ENCODE peak calls at places on chromosome 5, in six cellular contexts. J is mesothelial cell of epicardium, Q is fibroblast of lung, S is A673, O is glutamatergic neuron, Y is uterus. Z is an unnamed sample.

GRCh38 chr5:43202380-43202779 is 10.4 kb downstream of the NIM1K start:
- DNase-seq in J (no peak), Q (no peak), S (no peak), O (no peak), Y (no peak), Z (no peak)

GRCh38 chr5:140966293-140967225 is at the start of gene PCDHAC2:
- DNase-seq in J (peak), Q (peak), S (peak), O (peak), Y (peak), Z (peak)

GRCh38 chr5:160543395-160543794 is 121.7 kb downstream of the PTTG1 start:
- DNase-seq in J (no peak), Q (peak), S (no peak), O (no peak), Y (no peak), Z (no peak)

GRCh38 chr5:143161893-143162520 is 241.5 kb downstream of the NR3C1 start:
- DNase-seq in J (no peak), Q (no peak), S (peak), O (no peak), Y (no peak), Z (no peak)

GRCh38 chr5:67053229-67053628 is 143.4 kb downstream of the CD180 start:
- DNase-seq in J (no peak), Q (no peak), S (no peak), O (no peak), Y (no peak), Z (no peak)

GRCh38 chr5:1855075-1855474 is 27.6 kb downstream of the IRX4 start:
- DNase-seq in J (no peak), Q (no peak), S (no peak), O (no peak), Y (no peak), Z (no peak)

GRCh38 chr5:146947181-146947941 is 68.8 kb upstream of the PPP2R2B start:
- DNase-seq in J (no peak), Q (no peak), S (peak), O (peak), Y (no peak), Z (no peak)

GRCh38 chr5:135028791-135029467 is 5.1 kb downstream of the PITX1 start:
- DNase-seq in J (peak), Q (no peak), S (no peak), O (no peak), Y (no peak), Z (peak)

GRCh38 chr5:176738851-176739250 is 71.5 kb upstream of the UNC5A start:
- DNase-seq in J (peak), Q (no peak), S (no peak), O (no peak), Y (no peak), Z (peak)

GRCh38 chr5:128399111-128399510 is 138.9 kb downstream of the FBN2 start:
- DNase-seq in J (no peak), Q (no peak), S (no peak), O (no peak), Y (no peak), Z (no peak)

GRCh38 chr5:80346055-80346454 is 26.3 kb downstream of the SPZ1 start:
- DNase-seq in J (no peak), Q (no peak), S (peak), O (no peak), Y (no peak), Z (peak)

GRCh38 chr5:132510076-132510475 is 19.5 kb upstream of the IRF1 start:
- DNase-seq in J (no peak), Q (peak), S (no peak), O (no peak), Y (no peak), Z (no peak)

GRCh38 chr5:10289991-10290390 is 17.7 kb downstream of the CMBL start:
- DNase-seq in J (no peak), Q (no peak), S (no peak), O (no peak), Y (no peak), Z (no peak)

GRCh38 chr5:169430676-169431075 is 129.7 kb upstream of the SLIT3 start:
- DNase-seq in J (no peak), Q (no peak), S (no peak), O (no peak), Y (no peak), Z (no peak)

GRCh38 chr5:127396490-127397155 is 106.0 kb downstream of the MEGF10 start:
- DNase-seq in J (no peak), Q (no peak), S (no peak), O (no peak), Y (no peak), Z (no peak)

GRCh38 chr5:34686762-34687268 is 30.7 kb downstream of the RAI14 start:
- DNase-seq in J (no peak), Q (peak), S (peak), O (no peak), Y (peak), Z (no peak)

GRCh38 chr5:67793966-67794365 is 421.6 kb upstream of the PIK3R1 start:
- DNase-seq in J (no peak), Q (peak), S (no peak), O (no peak), Y (no peak), Z (no peak)

GRCh38 chr5:16179936-16180788 is 571 bp upstream of the MARCHF11 start:
- DNase-seq in J (no peak), Q (no peak), S (no peak), O (peak), Y (no peak), Z (peak)

GRCh38 chr5:1152771-1153282 is 41.0 kb upstream of the SLC12A7 start:
- DNase-seq in J (no peak), Q (no peak), S (no peak), O (no peak), Y (no peak), Z (no peak)

GRCh38 chr5:133401731-133402347 is 210.5 kb downstream of the FSTL4 start:
- DNase-seq in J (peak), Q (no peak), S (no peak), O (no peak), Y (no peak), Z (no peak)

GRCh38 chr5:41452506-41452905 is 57.9 kb downstream of the PLCXD3 start:
- DNase-seq in J (no peak), Q (no peak), S (no peak), O (no peak), Y (no peak), Z (no peak)

GRCh38 chr5:401216-402034 is 41.6 kb upstream of the EXOC3 start:
- DNase-seq in J (peak), Q (no peak), S (no peak), O (no peak), Y (no peak), Z (peak)

GRCh38 chr5:151480859-151481258 is 33.5 kb downstream of the SLC36A1 start:
- DNase-seq in J (no peak), Q (peak), S (no peak), O (no peak), Y (no peak), Z (no peak)

GRCh38 chr5:1212881-1213280 is 11.5 kb downstream of the SLC6A19 start:
- DNase-seq in J (no peak), Q (no peak), S (no peak), O (peak), Y (no peak), Z (no peak)

DNA sequence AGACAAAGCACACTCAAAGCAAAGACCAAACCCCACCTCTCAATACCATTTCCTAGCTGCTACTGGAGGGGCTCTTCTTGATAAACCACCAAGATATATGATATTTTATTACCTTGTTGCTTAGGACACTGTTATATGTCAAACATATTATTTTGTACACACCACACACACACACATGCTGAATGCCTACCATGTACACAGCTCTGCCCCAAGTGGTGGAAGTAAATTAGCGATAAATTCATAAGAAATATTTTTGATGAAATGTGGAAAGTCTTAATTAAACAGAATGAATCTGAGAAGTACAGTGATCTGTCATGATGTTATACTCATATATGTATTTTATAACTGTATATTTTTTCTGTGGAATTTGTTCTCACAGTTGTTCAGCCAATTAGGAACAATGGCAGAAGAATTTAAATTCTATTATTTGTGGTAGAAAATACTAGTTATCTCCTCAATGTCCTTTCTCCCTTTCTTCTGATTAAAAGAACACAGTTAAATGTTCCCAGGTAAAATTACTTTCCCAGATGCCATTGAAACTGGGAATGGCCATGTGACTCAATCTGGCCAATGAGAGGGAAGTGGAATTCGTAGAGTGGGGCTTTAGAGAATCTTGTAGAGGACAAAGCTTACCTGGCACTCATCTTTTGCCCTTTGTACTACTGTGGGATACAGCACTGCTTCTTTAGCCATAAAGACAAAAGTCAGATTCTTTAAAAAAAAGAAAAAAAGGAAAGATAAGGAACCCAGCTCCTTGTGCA is 156.5 kb downstream of the SNCAIP start:
- DNase-seq in J (no peak), Q (no peak), S (no peak), O (no peak), Y (no peak), Z (no peak)
- TF ChIP-seq CTCF in J (no peak), Q (no peak), S (peak), O (peak), Y (no peak), Z (no peak)

GRCh38 chr5:115184780-115185179 is 15.1 kb upstream of the TRIM36 start:
- DNase-seq in J (no peak), Q (peak), S (no peak), O (no peak), Y (no peak), Z (no peak)

GRCh38 chr5:115181757-115182156 is 12.0 kb upstream of the TRIM36 start:
- DNase-seq in J (no peak), Q (no peak), S (no peak), O (no peak), Y (no peak), Z (no peak)

GRCh38 chr5:115179068-115179958 is 9.6 kb upstream of the TRIM36 start:
- DNase-seq in J (peak), Q (peak), S (no peak), O (peak), Y (peak), Z (peak)

GRCh38 chr5:115179959-115180709 is 10.4 kb upstream of the TRIM36 start:
- DNase-seq in J (peak), Q (peak), S (peak), O (peak), Y (peak), Z (peak)
- TF ChIP-seq CTCF in J (no peak), Q (no peak), S (no peak), O (no peak), Y (no peak), Z (no peak)

DNA sequence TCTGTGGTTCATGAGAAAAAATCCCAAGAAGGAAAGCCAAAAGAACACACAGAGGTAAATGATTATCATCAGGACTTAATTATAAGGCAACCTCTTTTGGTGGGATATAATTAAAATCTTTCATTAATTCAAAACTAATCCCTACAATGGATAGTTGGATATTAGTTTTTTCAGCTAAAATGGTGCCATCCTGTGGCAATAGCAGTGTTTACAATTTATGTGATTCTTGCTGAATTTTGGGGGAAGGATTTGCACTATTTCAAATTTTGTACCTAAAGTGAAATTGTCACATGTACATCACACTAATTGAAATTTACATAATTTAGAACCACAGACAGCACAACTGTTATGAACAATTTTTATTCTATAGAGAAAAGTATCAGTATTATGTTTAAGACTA is 67.0 kb downstream of the CAST start:
- DNase-seq in J (no peak), Q (no peak), S (no peak), O (no peak), Y (no peak), Z (no peak)
- TF ChIP-seq CTCF in J (peak), Q (peak), S (peak), O (no peak), Y (no peak), Z (peak)

GRCh38 chr5:178273665-178274541 is 41.3 kb upstream of the PHYKPL start:
- DNase-seq in J (no peak), Q (no peak), S (no peak), O (no peak), Y (no peak), Z (no peak)
- TF ChIP-seq CTCF in J (no peak), Q (no peak), S (no peak), O (no peak), Y (no peak), Z (no peak)

GRCh38 chr5:75009559-75010230 is 42.7 kb downstream of the GCNT4 start:
- DNase-seq in J (no peak), Q (no peak), S (no peak), O (no peak), Y (no peak), Z (no peak)

GRCh38 chr5:75002271-75002670 is 50.1 kb downstream of the GCNT4 start:
- DNase-seq in J (no peak), Q (no peak), S (no peak), O (no peak), Y (no peak), Z (no peak)

GRCh38 chr5:75007537-75007847 is 44.9 kb downstream of the GCNT4 start:
- DNase-seq in J (peak), Q (peak), S (peak), O (no peak), Y (no peak), Z (no peak)

GRCh38 chr5:75006821-75007536 is 45.4 kb downstream of the GCNT4 start:
- DNase-seq in J (no peak), Q (peak), S (peak), O (no peak), Y (no peak), Z (no peak)

DNA sequence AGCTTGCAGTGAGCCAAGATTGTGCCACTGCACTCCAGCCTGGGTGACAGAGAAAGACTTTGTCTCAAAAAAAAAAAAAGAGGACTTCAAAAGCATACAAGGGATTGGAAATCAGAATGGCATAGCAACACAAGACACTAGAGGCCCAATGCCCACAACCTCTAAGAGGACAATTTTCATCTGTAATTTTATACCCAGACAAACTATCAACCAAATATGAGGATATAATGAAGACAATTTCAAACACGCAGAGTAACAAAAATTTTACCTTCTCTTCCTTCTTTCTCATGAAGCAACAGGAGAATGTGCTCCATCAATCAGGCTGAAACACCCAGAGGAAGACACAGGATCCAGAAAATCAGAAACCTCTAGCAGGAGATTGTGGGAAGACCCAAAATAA is 46.8 kb downstream of the GCNT4 start:
- DNase-seq in J (no peak), Q (no peak), S (no peak), O (no peak), Y (no peak), Z (no peak)
- TF ChIP-seq CTCF in J (no peak), Q (no peak), S (no peak), O (no peak), Y (no peak), Z (no peak)

Z was measured in H9.